ENCODE peak calls at places on chromosomes 12 and 14, in five cellular contexts. One of them, this sample, is unnamed.

GRCh38 chr14:60161176-60162107 is 3.8 kb downstream of the DHRS7 start:
- DNase-seq in OCI-LY7: peak
- DNase-seq in cardiac muscle cell: peak
- DNase-seq in kidney epithelial cell: no peak
- DNase-seq in fibroblast of pulmonary artery: peak
- DNase-seq in this sample: peak

GRCh38 chr14:89030921-89031320 is 206.5 kb downstream of the TTC8 start:
- DNase-seq in cardiac muscle cell: no peak
- DNase-seq in kidney epithelial cell: no peak
- DNase-seq in OCI-LY7: no peak
- DNase-seq in fibroblast of pulmonary artery: no peak
- DNase-seq in this sample: no peak

GRCh38 chr12:67275380-67275913 is 6.3 kb downstream of the CAND1 start:
- DNase-seq in fibroblast of pulmonary artery: no peak
- DNase-seq in OCI-LY7: no peak
- DNase-seq in cardiac muscle cell: no peak
- DNase-seq in kidney epithelial cell: no peak
- DNase-seq in this sample: no peak

GRCh38 chr12:50246873-50247612 is 36.3 kb downstream of the LIMA1 start:
- DNase-seq in fibroblast of pulmonary artery: peak
- DNase-seq in OCI-LY7: no peak
- DNase-seq in cardiac muscle cell: peak
- DNase-seq in kidney epithelial cell: peak
- DNase-seq in this sample: peak

GRCh38 chr12:13539051-13539450 is 342.5 kb downstream of the EMP1 start:
- DNase-seq in OCI-LY7: no peak
- DNase-seq in fibroblast of pulmonary artery: no peak
- DNase-seq in kidney epithelial cell: no peak
- DNase-seq in cardiac muscle cell: no peak
- DNase-seq in this sample: no peak

GRCh38 chr14:68249534-68250517 is 430.2 kb downstream of the RAD51B start:
- DNase-seq in OCI-LY7: no peak
- DNase-seq in cardiac muscle cell: peak
- DNase-seq in fibroblast of pulmonary artery: peak
- DNase-seq in kidney epithelial cell: no peak
- DNase-seq in this sample: peak

GRCh38 chr12:18246057-18246456 is 15.3 kb upstream of the PIK3C2G start:
- DNase-seq in cardiac muscle cell: no peak
- DNase-seq in OCI-LY7: no peak
- DNase-seq in kidney epithelial cell: no peak
- DNase-seq in fibroblast of pulmonary artery: no peak
- DNase-seq in this sample: no peak

GRCh38 chr14:55451398-55451797 is 11.0 kb upstream of the TBPL2 start:
- DNase-seq in OCI-LY7: no peak
- DNase-seq in cardiac muscle cell: peak
- DNase-seq in fibroblast of pulmonary artery: peak
- DNase-seq in kidney epithelial cell: no peak
- DNase-seq in this sample: no peak

GRCh38 chr14:29630566-29631160 is 297.0 kb downstream of the PRKD1 start:
- DNase-seq in cardiac muscle cell: peak
- DNase-seq in kidney epithelial cell: no peak
- DNase-seq in fibroblast of pulmonary artery: peak
- DNase-seq in OCI-LY7: no peak
- DNase-seq in this sample: peak

GRCh38 chr12:109538191-109538863 is 35.0 kb downstream of the MMAB start:
- DNase-seq in fibroblast of pulmonary artery: peak
- DNase-seq in kidney epithelial cell: no peak
- DNase-seq in cardiac muscle cell: peak
- DNase-seq in OCI-LY7: no peak
- DNase-seq in this sample: peak

GRCh38 chr14:92460916-92461579 is 52.5 kb upstream of the RIN3 start:
- DNase-seq in kidney epithelial cell: no peak
- DNase-seq in OCI-LY7: no peak
- DNase-seq in fibroblast of pulmonary artery: peak
- DNase-seq in cardiac muscle cell: peak
- DNase-seq in this sample: peak

GRCh38 chr12:6452245-6452731 is 446 bp downstream of the TAPBPL start:
- DNase-seq in kidney epithelial cell: no peak
- DNase-seq in fibroblast of pulmonary artery: no peak
- DNase-seq in OCI-LY7: no peak
- DNase-seq in cardiac muscle cell: no peak
- DNase-seq in this sample: no peak

GRCh38 chr12:78799679-78800078 is 64.9 kb upstream of the SYT1 start:
- DNase-seq in OCI-LY7: no peak
- DNase-seq in cardiac muscle cell: no peak
- DNase-seq in kidney epithelial cell: no peak
- DNase-seq in fibroblast of pulmonary artery: no peak
- DNase-seq in this sample: no peak

GRCh38 chr12:58695263-58695662 is 225.0 kb downstream of the LRIG3 start:
- DNase-seq in OCI-LY7: no peak
- DNase-seq in cardiac muscle cell: no peak
- DNase-seq in kidney epithelial cell: no peak
- DNase-seq in fibroblast of pulmonary artery: no peak
- DNase-seq in this sample: no peak

GRCh38 chr12:87280893-87281292 is 748.3 kb downstream of the C12orf50 start:
- DNase-seq in OCI-LY7: no peak
- DNase-seq in cardiac muscle cell: no peak
- DNase-seq in fibroblast of pulmonary artery: no peak
- DNase-seq in kidney epithelial cell: no peak
- DNase-seq in this sample: no peak

GRCh38 chr14:104593241-104593701 is 11.3 kb downstream of the TMEM179 start:
- DNase-seq in fibroblast of pulmonary artery: no peak
- DNase-seq in kidney epithelial cell: no peak
- DNase-seq in OCI-LY7: no peak
- DNase-seq in cardiac muscle cell: no peak
- DNase-seq in this sample: no peak

GRCh38 chr14:100348779-100349708 is 25.9 kb downstream of the SLC25A47 start:
- DNase-seq in cardiac muscle cell: no peak
- DNase-seq in kidney epithelial cell: no peak
- DNase-seq in OCI-LY7: no peak
- DNase-seq in fibroblast of pulmonary artery: no peak
- DNase-seq in this sample: no peak

GRCh38 chr14:105316968-105317498 is 2.5 kb downstream of the PACS2 start:
- DNase-seq in fibroblast of pulmonary artery: no peak
- DNase-seq in cardiac muscle cell: no peak
- DNase-seq in kidney epithelial cell: no peak
- DNase-seq in OCI-LY7: no peak
- DNase-seq in this sample: no peak

GRCh38 chr14:91220581-91221000 is 23.9 kb downstream of the GPR68 start:
- DNase-seq in cardiac muscle cell: no peak
- DNase-seq in fibroblast of pulmonary artery: no peak
- DNase-seq in OCI-LY7: no peak
- DNase-seq in kidney epithelial cell: no peak
- DNase-seq in this sample: no peak

GRCh38 chr14:79443602-79444001 is 767.7 kb downstream of the DIO2 start:
- DNase-seq in cardiac muscle cell: no peak
- DNase-seq in OCI-LY7: no peak
- DNase-seq in fibroblast of pulmonary artery: no peak
- DNase-seq in kidney epithelial cell: no peak
- DNase-seq in this sample: no peak

GRCh38 chr12:114655934-114656697 is 27.9 kb downstream of the TBX3 start:
- DNase-seq in cardiac muscle cell: peak
- DNase-seq in fibroblast of pulmonary artery: peak
- DNase-seq in kidney epithelial cell: no peak
- DNase-seq in OCI-LY7: no peak
- DNase-seq in this sample: peak

GRCh38 chr12:24919346-24920001 is 29.4 kb downstream of the BCAT1 start:
- DNase-seq in cardiac muscle cell: no peak
- DNase-seq in kidney epithelial cell: no peak
- DNase-seq in OCI-LY7: no peak
- DNase-seq in fibroblast of pulmonary artery: no peak
- DNase-seq in this sample: no peak

GRCh38 chr12:43964966-43965365 is 129.1 kb downstream of the TMEM117 start:
- DNase-seq in fibroblast of pulmonary artery: peak
- DNase-seq in OCI-LY7: no peak
- DNase-seq in kidney epithelial cell: no peak
- DNase-seq in cardiac muscle cell: peak
- DNase-seq in this sample: peak

GRCh38 chr12:99386907-99387306 is 260.6 kb upstream of the GARIN6 start:
- DNase-seq in fibroblast of pulmonary artery: peak
- DNase-seq in kidney epithelial cell: peak
- DNase-seq in cardiac muscle cell: peak
- DNase-seq in OCI-LY7: peak
- DNase-seq in this sample: peak

GRCh38 chr14:94924189-94924588 is 154.3 kb upstream of the GSC start:
- DNase-seq in OCI-LY7: no peak
- DNase-seq in cardiac muscle cell: no peak
- DNase-seq in kidney epithelial cell: no peak
- DNase-seq in fibroblast of pulmonary artery: no peak
- DNase-seq in this sample: no peak

GRCh38 chr14:94923771-94924170 is 153.9 kb upstream of the GSC start:
- DNase-seq in kidney epithelial cell: no peak
- DNase-seq in cardiac muscle cell: no peak
- DNase-seq in fibroblast of pulmonary artery: no peak
- DNase-seq in OCI-LY7: no peak
- DNase-seq in this sample: no peak

GRCh38 chr14:94925416-94925815 is 155.5 kb upstream of the GSC start:
- DNase-seq in cardiac muscle cell: no peak
- DNase-seq in OCI-LY7: no peak
- DNase-seq in kidney epithelial cell: no peak
- DNase-seq in fibroblast of pulmonary artery: no peak
- DNase-seq in this sample: no peak

GRCh38 chr14:94929354-94929753 is 159.4 kb upstream of the GSC start:
- DNase-seq in cardiac muscle cell: no peak
- DNase-seq in kidney epithelial cell: no peak
- DNase-seq in fibroblast of pulmonary artery: no peak
- DNase-seq in OCI-LY7: no peak
- DNase-seq in this sample: no peak

DNA sequence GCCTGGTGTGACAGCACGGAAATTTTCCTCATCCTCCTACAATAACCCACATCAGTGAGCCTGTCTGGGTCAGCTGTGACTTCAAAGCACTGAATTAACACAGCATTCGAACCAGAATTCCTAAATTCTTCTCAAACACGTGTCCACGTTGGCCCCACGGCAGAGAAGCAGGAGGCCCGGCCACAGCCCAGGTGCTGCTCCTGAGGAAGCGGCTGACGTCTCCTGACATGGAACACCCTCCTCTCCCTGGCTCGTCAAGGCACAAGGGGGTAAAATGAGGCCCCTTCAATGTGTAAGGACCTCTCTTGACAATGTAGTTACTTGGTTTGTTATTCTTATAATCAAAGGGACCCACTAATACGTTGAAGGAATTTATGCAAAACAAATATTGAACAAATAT is 156.3 kb upstream of the GSC start:
- DNase-seq in cardiac muscle cell: no peak
- DNase-seq in OCI-LY7: no peak
- DNase-seq in fibroblast of pulmonary artery: no peak
- DNase-seq in kidney epithelial cell: no peak
- DNase-seq in this sample: no peak
- H3K4me3 ChIP-seq in cardiac muscle cell: no peak
- H3K4me3 ChIP-seq in OCI-LY7: no peak
- H3K4me3 ChIP-seq in fibroblast of pulmonary artery: no peak
- H3K4me3 ChIP-seq in kidney epithelial cell: no peak
- H3K4me3 ChIP-seq in this sample: no peak

DNA sequence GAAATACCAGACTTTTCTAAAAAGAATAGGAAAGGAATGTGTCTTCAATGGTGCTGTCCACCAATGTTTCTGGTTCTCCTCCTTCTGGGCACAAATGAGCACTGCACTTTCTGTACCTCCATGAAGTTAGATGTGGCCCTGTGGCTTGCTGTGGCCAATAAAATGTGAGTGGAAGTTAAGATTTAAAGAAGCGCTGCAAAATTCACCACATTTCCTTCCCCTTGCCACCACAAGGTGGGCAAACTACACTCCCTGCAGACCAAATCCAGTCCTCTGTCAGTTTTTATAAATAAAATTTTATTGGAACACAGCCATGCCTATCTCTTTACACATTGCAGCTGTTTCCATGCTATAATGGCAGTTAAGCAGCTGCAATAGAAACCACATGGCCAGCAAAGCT is 141.4 kb upstream of the TMPO start:
- DNase-seq in kidney epithelial cell: no peak
- DNase-seq in OCI-LY7: peak
- DNase-seq in cardiac muscle cell: peak
- DNase-seq in fibroblast of pulmonary artery: peak
- DNase-seq in this sample: no peak
- TF ChIP-seq CTCF in kidney epithelial cell: peak
- TF ChIP-seq CTCF in OCI-LY7: peak
- TF ChIP-seq CTCF in cardiac muscle cell: peak
- TF ChIP-seq CTCF in fibroblast of pulmonary artery: peak
- TF ChIP-seq CTCF in this sample: peak

GRCh38 chr14:69615471-69616407 is 4.3 kb downstream of the SUSD6 start:
- DNase-seq in fibroblast of pulmonary artery: peak
- DNase-seq in cardiac muscle cell: peak
- DNase-seq in kidney epithelial cell: no peak
- DNase-seq in OCI-LY7: peak
- DNase-seq in this sample: peak
- H3K4me3 ChIP-seq in fibroblast of pulmonary artery: peak
- H3K4me3 ChIP-seq in cardiac muscle cell: no peak
- H3K4me3 ChIP-seq in kidney epithelial cell: no peak
- H3K4me3 ChIP-seq in OCI-LY7: peak
- H3K4me3 ChIP-seq in this sample: peak

GRCh38 chr14:97306133-97306784 is 509.1 kb downstream of the VRK1 start:
- DNase-seq in kidney epithelial cell: no peak
- DNase-seq in cardiac muscle cell: no peak
- DNase-seq in fibroblast of pulmonary artery: no peak
- DNase-seq in OCI-LY7: no peak
- DNase-seq in this sample: no peak
- TF ChIP-seq CTCF in kidney epithelial cell: no peak
- TF ChIP-seq CTCF in cardiac muscle cell: no peak
- TF ChIP-seq CTCF in fibroblast of pulmonary artery: no peak
- TF ChIP-seq CTCF in OCI-LY7: no peak
- TF ChIP-seq CTCF in this sample: no peak

GRCh38 chr14:35807131-35807961 is 1.7 kb downstream of the RALGAPA1 start:
- DNase-seq in fibroblast of pulmonary artery: no peak
- DNase-seq in OCI-LY7: no peak
- DNase-seq in kidney epithelial cell: no peak
- DNase-seq in cardiac muscle cell: no peak
- DNase-seq in this sample: no peak
- H3K4me3 ChIP-seq in fibroblast of pulmonary artery: peak
- H3K4me3 ChIP-seq in OCI-LY7: peak
- H3K4me3 ChIP-seq in kidney epithelial cell: no peak
- H3K4me3 ChIP-seq in cardiac muscle cell: peak
- H3K4me3 ChIP-seq in this sample: peak

DNA sequence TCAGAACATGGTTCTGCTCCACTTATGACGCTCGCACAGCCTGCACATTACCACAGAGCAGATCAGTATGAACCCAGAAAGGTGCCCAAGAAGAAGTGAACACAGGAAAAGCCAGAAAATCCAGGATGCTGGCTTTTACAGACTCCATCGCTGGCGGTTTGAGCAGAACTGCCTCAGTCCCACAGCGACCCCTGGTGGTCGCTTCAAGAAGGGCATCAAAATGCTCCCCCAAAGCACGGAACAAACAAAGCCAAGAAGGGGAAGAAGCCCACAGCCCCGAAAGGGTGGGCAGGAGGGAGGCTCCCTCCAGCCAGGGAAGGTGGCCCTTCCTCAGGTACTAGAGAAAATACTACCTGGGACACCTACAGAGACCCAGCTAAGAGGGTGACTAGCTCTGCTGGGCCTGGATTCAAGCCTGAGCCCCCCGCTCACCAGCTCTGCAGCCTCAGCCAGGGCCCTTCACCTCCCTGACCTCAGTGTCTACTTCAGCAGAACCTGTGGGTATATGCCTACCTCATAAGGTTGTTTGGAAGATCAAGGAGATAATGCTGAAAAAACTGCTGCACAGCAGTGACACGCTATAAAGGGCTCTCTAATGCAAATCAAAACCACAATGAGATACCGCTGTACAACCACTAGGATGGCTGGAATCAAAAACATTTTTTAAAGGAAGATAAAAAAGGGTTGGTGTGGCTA is 98.1 kb downstream of the NCOR2 start:
- DNase-seq in kidney epithelial cell: no peak
- DNase-seq in fibroblast of pulmonary artery: no peak
- DNase-seq in cardiac muscle cell: peak
- DNase-seq in OCI-LY7: peak
- DNase-seq in this sample: no peak
- TF ChIP-seq CTCF in kidney epithelial cell: peak
- TF ChIP-seq CTCF in fibroblast of pulmonary artery: peak
- TF ChIP-seq CTCF in cardiac muscle cell: peak
- TF ChIP-seq CTCF in OCI-LY7: peak
- TF ChIP-seq CTCF in this sample: peak

This sample was measured in fibroblast of villous mesenchyme.